ENCODE peak calls at places on chromosomes 6 and 20, in nine cellular contexts. M is heart left ventricle, Y is choroid plexus epithelial cell, F is HFF-Myc, B is breast epithelium, T is MM.1S, A is mammary epithelial cell, H is Peyer's patch, J is right atrium auricular region. C is an unnamed sample.

GRCh38 chr6:7543761-7544424 is 2.4 kb downstream of the DSP start:
- DNase-seq in F (no peak), T (no peak), Y (peak), B (no peak), A (peak), H (no peak), J (no peak), M (no peak), C (no peak)

GRCh38 chr20:34703573-34704176 is 469 bp upstream of the TP53INP2 start:
- DNase-seq in T (peak), M (peak), J (no peak), A (peak), Y (peak), F (no peak), B (peak), H (peak), C (no peak)

GRCh38 chr6:106488494-106489369 is 128.2 kb downstream of the CRYBG1 start:
- DNase-seq in H (no peak), Y (no peak), M (no peak), T (no peak), A (peak), F (no peak), J (no peak), B (no peak), C (no peak)

GRCh38 chr20:63025534-63026331 is 19.0 kb upstream of the BHLHE23 start:
- DNase-seq in Y (peak), F (no peak), H (no peak), B (peak), T (no peak), J (no peak), A (peak), M (no peak), C (peak)

GRCh38 chr20:4726710-4727391 is 5.1 kb downstream of the PRND start:
- DNase-seq in M (no peak), B (no peak), F (peak), J (no peak), A (no peak), T (no peak), Y (peak), H (peak), C (peak)

GRCh38 chr6:144566868-144567615 is 281.9 kb downstream of the UTRN start:
- DNase-seq in A (no peak), J (no peak), Y (peak), F (no peak), M (no peak), H (no peak), B (no peak), T (no peak), C (no peak)

GRCh38 chr20:137668-138131 is 4.7 kb upstream of the DEFB126 start:
- DNase-seq in H (no peak), J (no peak), M (no peak), T (peak), B (no peak), Y (peak), A (no peak), F (no peak), C (no peak)

GRCh38 chr6:127606131-127606562 is 29.2 kb downstream of the C6orf58 start:
- DNase-seq in M (no peak), Y (peak), T (peak), H (no peak), F (peak), J (no peak), A (peak), B (no peak), C (no peak)

GRCh38 chr6:46130665-46131064 is 876 bp downstream of the ENPP4 start:
- DNase-seq in T (no peak), F (no peak), A (no peak), M (no peak), Y (no peak), J (no peak), B (no peak), H (no peak), C (no peak)

GRCh38 chr6:134739299-134740090 is 210.4 kb downstream of the ALDH8A1 start:
- DNase-seq in Y (peak), T (no peak), M (no peak), H (no peak), B (no peak), F (no peak), A (peak), J (no peak), C (no peak)

GRCh38 chr6:33634203-33634727 is 13.1 kb downstream of the ITPR3 start:
- DNase-seq in T (no peak), J (no peak), M (no peak), F (no peak), Y (no peak), A (no peak), B (no peak), H (peak), C (no peak)

GRCh38 chr6:169993861-169994481 is 242.5 kb downstream of the ERMARD start:
- DNase-seq in J (no peak), T (no peak), H (peak), A (no peak), Y (no peak), B (peak), M (no peak), F (no peak), C (no peak)

GRCh38 chr20:53084408-53084997 is 112.3 kb downstream of the TSHZ2 start:
- DNase-seq in J (no peak), Y (no peak), T (no peak), B (no peak), F (no peak), H (no peak), A (no peak), M (no peak), C (no peak)

GRCh38 chr20:2619337-2619736 is 33.1 kb upstream of the NOP56 start:
- DNase-seq in F (no peak), J (no peak), A (no peak), B (no peak), T (no peak), H (no peak), Y (no peak), M (no peak), C (no peak)

GRCh38 chr6:2804516-2804915 is 37.1 kb downstream of the SERPINB1 start:
- DNase-seq in A (no peak), F (no peak), Y (no peak), M (no peak), T (no peak), J (peak), B (peak), H (no peak), C (no peak)

GRCh38 chr6:117956386-117956785 is 49.3 kb downstream of the SLC35F1 start:
- DNase-seq in Y (no peak), F (no peak), J (no peak), B (no peak), A (no peak), M (no peak), T (no peak), H (no peak), C (no peak)

GRCh38 chr6:71482742-71483141 is 194.1 kb downstream of the OGFRL1 start:
- DNase-seq in J (no peak), H (no peak), B (no peak), F (no peak), M (no peak), T (no peak), Y (peak), A (peak), C (no peak)

GRCh38 chr6:83429857-83430605 is 820 bp downstream of the ME1 start:
- DNase-seq in Y (peak), M (no peak), J (no peak), F (peak), A (peak), T (peak), H (peak), B (no peak), C (no peak)

GRCh38 chr20:44861547-44862006 is 23.9 kb upstream of the YWHAB start:
- DNase-seq in H (no peak), F (peak), Y (peak), A (peak), J (peak), T (no peak), B (no peak), M (no peak), C (peak)

GRCh38 chr20:62636446-62636845 is 5.9 kb upstream of the SLCO4A1 start:
- DNase-seq in J (no peak), T (no peak), A (no peak), Y (peak), H (no peak), M (no peak), F (no peak), B (no peak), C (no peak)

GRCh38 chr6:40569162-40569920 is 17.8 kb downstream of the LRFN2 start:
- DNase-seq in H (no peak), A (no peak), T (no peak), B (no peak), J (no peak), M (no peak), F (no peak), Y (no peak), C (no peak)

GRCh38 chr6:147506704-147507114 is 1.8 kb upstream of the SAMD5 start:
- DNase-seq in M (peak), J (no peak), A (peak), H (peak), T (peak), F (no peak), B (peak), Y (peak), C (no peak)

GRCh38 chr6:35919085-35919826 is 1.6 kb downstream of the SRPK1 start:
- DNase-seq in T (peak), J (no peak), B (no peak), F (no peak), Y (peak), H (no peak), M (no peak), A (peak), C (no peak)

GRCh38 chr6:39906318-39906761 is 27.9 kb downstream of the MOCS1 start:
- DNase-seq in M (no peak), F (no peak), H (no peak), B (no peak), A (no peak), J (no peak), T (no peak), Y (no peak), C (no peak)

GRCh38 chr20:56653221-56653620 is 24.1 kb downstream of the TFAP2C start:
- DNase-seq in M (no peak), Y (no peak), J (no peak), F (no peak), T (no peak), B (no peak), H (no peak), A (peak), C (no peak)

GRCh38 chr6:217048-217659 is 75.1 kb upstream of the DUSP22 start:
- DNase-seq in Y (peak), J (no peak), F (no peak), H (peak), A (no peak), B (no peak), T (peak), M (no peak), C (no peak)

GRCh38 chr20:38094373-38094775 is 60.8 kb downstream of the RPRD1B start:
- DNase-seq in T (peak), B (no peak), F (no peak), J (peak), Y (peak), H (peak), A (peak), M (peak), C (no peak)

GRCh38 chr6:132365319-132365907 is 35.9 kb downstream of the MOXD1 start:
- DNase-seq in T (peak), H (no peak), F (no peak), B (no peak), Y (peak), M (no peak), A (no peak), J (no peak), C (no peak)

GRCh38 chr20:11214281-11214680 is 540.5 kb upstream of the JAG1 start:
- DNase-seq in A (no peak), F (no peak), J (no peak), Y (peak), T (no peak), B (no peak), H (no peak), M (no peak), C (no peak)

GRCh38 chr6:30819287-30819917 is 64.9 kb upstream of the DDR1 start:
- DNase-seq in Y (peak), H (no peak), F (no peak), B (no peak), M (no peak), J (no peak), T (no peak), A (peak), C (no peak)

GRCh38 chr6:6808343-6808742 is 219.8 kb downstream of the LY86 start:
- DNase-seq in F (no peak), T (no peak), H (peak), Y (no peak), A (no peak), B (no peak), M (no peak), J (no peak), C (no peak)

GRCh38 chr6:75081047-75081446 is 124.8 kb downstream of the COL12A1 start:
- DNase-seq in Y (no peak), B (no peak), F (no peak), M (no peak), A (no peak), J (no peak), H (no peak), T (no peak), C (no peak)

GRCh38 chr20:62728028-62728780 is 19.6 kb downstream of the NTSR1 start:
- DNase-seq in A (no peak), M (no peak), Y (no peak), H (no peak), F (no peak), B (no peak), T (peak), J (no peak), C (no peak)

GRCh38 chr20:31695849-31696804 is 26.5 kb downstream of the BCL2L1 start:
- DNase-seq in Y (no peak), T (no peak), M (no peak), A (peak), H (peak), J (peak), F (no peak), B (no peak), C (peak)
- H3K4me3 ChIP-seq in Y (no peak), T (no peak), M (no peak), A (no peak), H (no peak), J (no peak), F (no peak), B (no peak), C (no peak)

GRCh38 chr6:125584468-125584939 is 164.9 kb upstream of the HEY2 start:
- DNase-seq in M (peak), J (no peak), T (no peak), B (no peak), Y (peak), F (no peak), H (no peak), A (peak), C (no peak)
- TF ChIP-seq CTCF in M (peak), J (peak), T (no peak), B (no peak), Y (no peak), F (no peak), H (no peak), A (no peak), C (no peak)

GRCh38 chr6:85866373-85866740 is 223.7 kb upstream of the SYNCRIP start:
- DNase-seq in F (no peak), T (no peak), J (no peak), M (no peak), Y (peak), A (no peak), B (no peak), H (no peak), C (no peak)
- H3K4me3 ChIP-seq in F (no peak), T (peak), J (peak), M (peak), Y (peak), A (peak), B (peak), H (no peak), C (peak)

GRCh38 chr6:119440953-119441352 is 91.4 kb upstream of the MAN1A1 start:
- DNase-seq in F (no peak), A (no peak), Y (no peak), H (no peak), M (no peak), T (no peak), B (no peak), J (no peak), C (no peak)

GRCh38 chr6:119443993-119444641 is 94.6 kb upstream of the MAN1A1 start:
- DNase-seq in H (no peak), Y (peak), A (no peak), F (no peak), T (no peak), J (no peak), B (no peak), M (no peak), C (no peak)

GRCh38 chr6:119444642-119445557 is 95.3 kb upstream of the MAN1A1 start:
- DNase-seq in J (no peak), M (no peak), H (no peak), F (no peak), T (no peak), B (no peak), Y (no peak), A (no peak), C (no peak)

GRCh38 chr6:119445666-119446622 is 96.4 kb upstream of the MAN1A1 start:
- DNase-seq in M (no peak), J (no peak), H (no peak), F (no peak), B (no peak), Y (peak), T (no peak), A (peak), C (no peak)

GRCh38 chr6:119442776-119443184 is 93.2 kb upstream of the MAN1A1 start:
- DNase-seq in H (peak), Y (peak), M (peak), J (no peak), B (peak), F (no peak), T (peak), A (no peak), C (no peak)
- TF ChIP-seq CTCF in H (no peak), Y (no peak), M (no peak), J (no peak), B (no peak), F (no peak), T (no peak), A (no peak), C (no peak)

GRCh38 chr20:47577271-47577670 is 75.6 kb downstream of the NCOA3 start:
- DNase-seq in F (no peak), B (no peak), T (no peak), A (no peak), H (no peak), M (no peak), Y (no peak), J (no peak), C (no peak)

GRCh38 chr20:47578543-47578942 is 76.9 kb downstream of the NCOA3 start:
- DNase-seq in J (no peak), A (no peak), Y (no peak), T (no peak), F (no peak), B (no peak), H (no peak), M (no peak), C (no peak)

GRCh38 chr20:47573586-47573985 is 71.9 kb downstream of the NCOA3 start:
- DNase-seq in M (no peak), A (no peak), Y (no peak), F (no peak), H (no peak), T (no peak), B (no peak), J (no peak), C (no peak)

GRCh38 chr20:47574616-47575401 is 73.1 kb downstream of the NCOA3 start:
- DNase-seq in T (peak), J (no peak), M (no peak), A (no peak), F (peak), B (no peak), H (no peak), Y (peak), C (no peak)

GRCh38 chr20:47576516-47577033 is 74.9 kb downstream of the NCOA3 start:
- DNase-seq in J (peak), Y (peak), M (peak), H (peak), F (peak), B (peak), A (peak), T (peak), C (peak)
- H3K4me3 ChIP-seq in J (peak), Y (no peak), M (peak), H (no peak), F (no peak), B (peak), A (peak), T (peak), C (no peak)

DNA sequence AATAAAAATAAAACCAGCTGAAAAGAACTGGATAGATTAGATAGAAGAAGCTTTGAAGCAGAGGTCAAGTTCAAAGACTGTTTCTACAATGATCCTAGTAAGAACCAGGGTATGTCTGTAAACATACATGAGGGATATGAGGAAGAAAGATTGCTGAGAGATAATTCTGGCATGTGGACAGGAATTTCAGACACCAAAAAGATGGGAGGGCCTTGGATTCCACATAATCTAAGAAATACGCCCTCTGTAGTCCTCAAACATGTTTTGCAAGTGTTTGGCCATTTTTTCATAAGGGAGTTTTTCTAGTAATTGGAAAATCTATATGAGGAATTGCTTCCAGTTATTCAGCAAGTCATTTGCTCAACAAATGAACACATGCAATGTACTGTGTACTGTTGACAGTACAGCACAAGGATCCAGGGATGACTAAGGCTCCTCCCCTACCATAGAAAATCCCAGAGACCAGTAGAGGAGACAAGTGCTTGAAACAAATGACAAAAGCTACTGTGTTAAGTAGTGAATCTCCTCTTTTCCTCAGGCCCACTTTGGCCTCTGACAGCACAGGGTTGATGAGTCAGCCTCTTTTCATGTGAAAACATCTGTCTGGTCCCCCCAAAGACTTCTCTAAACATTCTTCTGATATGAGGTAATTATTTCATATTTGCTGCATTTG is 795.9 kb downstream of the MAFB start:
- DNase-seq in M (no peak), Y (peak), A (peak), F (peak), T (no peak), B (no peak), J (no peak), H (no peak), C (peak)
- TF ChIP-seq CTCF in M (peak), Y (peak), A (no peak), F (no peak), T (no peak), B (no peak), J (no peak), H (no peak), C (peak)

DNA sequence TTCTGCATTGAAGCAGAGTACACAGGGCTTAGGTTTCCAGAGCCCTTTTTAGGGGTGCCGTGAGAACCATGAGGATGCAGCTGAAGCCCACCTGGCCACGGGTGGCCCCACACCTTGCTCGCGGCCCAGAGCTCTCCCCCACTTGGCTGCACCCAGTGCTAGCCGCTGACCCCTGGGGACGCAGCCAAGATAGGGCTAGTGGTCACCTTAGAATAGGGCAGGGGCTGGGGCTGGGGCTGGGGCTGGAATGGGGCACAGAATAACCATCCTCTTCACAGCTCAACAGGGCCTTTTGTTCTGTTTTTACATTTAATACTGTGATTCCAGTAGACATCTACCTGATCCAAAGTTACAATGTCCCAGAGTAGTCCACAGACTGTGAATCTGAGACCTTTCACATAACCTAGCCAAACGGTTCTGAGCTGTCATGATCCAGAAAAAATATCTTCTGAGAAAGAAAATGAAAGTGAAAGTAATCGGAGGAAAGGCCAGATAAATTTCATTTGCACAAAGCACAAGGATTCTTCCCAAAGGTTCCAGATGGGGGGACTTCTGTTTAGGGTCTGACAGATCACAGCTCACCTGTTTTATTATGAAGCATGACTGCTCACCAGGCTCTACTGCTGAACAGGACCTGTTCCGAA is 402.1 kb downstream of the THBS2 start:
- DNase-seq in T (peak), J (no peak), Y (peak), F (no peak), B (no peak), M (no peak), H (no peak), A (no peak), C (no peak)
- H3K4me3 ChIP-seq in T (no peak), J (peak), Y (peak), F (peak), B (peak), M (peak), H (no peak), A (no peak), C (peak)

GRCh38 chr6:47690209-47690608 is 8.2 kb upstream of the ADGRF4 start:
- DNase-seq in B (no peak), T (no peak), J (no peak), F (no peak), A (no peak), Y (no peak), H (no peak), M (no peak), C (no peak)
- TF ChIP-seq CTCF in B (no peak), T (no peak), J (no peak), F (no peak), A (peak), Y (no peak), H (no peak), M (no peak), C (no peak)

DNA sequence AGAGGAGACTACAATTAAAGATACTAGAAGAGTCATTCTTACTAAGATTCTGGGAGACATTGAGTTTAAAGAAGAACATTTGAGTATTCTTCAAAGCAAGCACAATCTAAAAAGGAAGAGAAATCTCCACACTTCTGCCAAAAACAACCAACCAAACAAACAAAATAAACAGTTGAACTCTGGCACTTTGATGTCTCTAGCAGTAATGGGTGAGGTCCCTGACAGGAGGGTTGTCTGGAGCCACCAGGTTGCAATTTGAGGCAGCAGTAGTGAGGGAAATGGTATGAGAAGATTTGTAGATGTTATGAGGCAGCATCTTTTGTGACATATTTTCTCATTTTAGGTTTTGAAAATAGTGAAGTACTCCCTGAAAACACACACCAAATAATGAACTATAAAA is 108.1 kb downstream of the PHF3 start:
- DNase-seq in M (no peak), T (no peak), J (no peak), A (no peak), F (no peak), H (no peak), B (no peak), Y (no peak), C (no peak)
- H3K4me3 ChIP-seq in M (no peak), T (no peak), J (no peak), A (no peak), F (no peak), H (no peak), B (no peak), Y (no peak), C (no peak)